ENCODE peak calls at places on chromosomes 4 and X, in ten cellular contexts. D is aorta; L is head of caudate nucleus; J is non-pigmented ciliary epithelial cell; M is HCT116; W is NCI-H2171 treated with DMSO at 0.1 percent for 48 hours; C is GM23248; Q is ACHN; A is anterior cingulate cortex; F is stimulated activated CD4-positive, alpha-beta T cell treated with anti-CD3 and anti-CD28 coated beads, Interleukin-15, amount 100 ng/mL, for 1 hour. G is an unnamed sample.
A peak's percentile ranks its signal among the peaks of the same experiment; 100 is the strongest.

GRCh38 chr4:41144812-41145211 is 69.5 kb downstream of the APBB2 start:
- DNase-seq in D (no peak), A (no peak), M (no peak), W (no peak), F (no peak), L (no peak), Q (no peak), J (no peak), C (peak; percentile 12), G (peak; percentile 53)

GRCh38 chr4:4642201-4643025 is 100.6 kb upstream of the STX18 start:
- DNase-seq in W (no peak), Q (no peak), F (no peak), L (no peak), M (no peak), D (no peak), A (no peak), C (no peak), J (no peak), G (no peak)

GRCh38 chrX:40099046-40099968 is 1.5 kb upstream of the BCOR start:
- DNase-seq in L (peak; percentile 45), C (peak; percentile 59), Q (peak; percentile 41), J (no peak), F (peak; percentile 28), D (peak; percentile 70), M (no peak), W (peak; percentile 48), A (no peak), G (peak; percentile 48)

GRCh38 chrX:153609917-153610833 is 11.2 kb upstream of the CCNQ start:
- DNase-seq in J (peak; percentile 9), A (peak; percentile 47), F (peak; percentile 56), M (peak; percentile 28), L (peak; percentile 84), W (peak; percentile 38), Q (peak; percentile 43), D (peak; percentile 83), C (peak; percentile 80), G (peak; percentile 66)

GRCh38 chr4:123024710-123025109 is 102.3 kb upstream of the NUDT6 start:
- DNase-seq in M (no peak), C (no peak), J (no peak), D (no peak), L (no peak), F (no peak), Q (no peak), A (no peak), W (no peak), G (no peak)

GRCh38 chr4:87419578-87420249 is 2.7 kb upstream of the NUDT9 start:
- DNase-seq in F (no peak), J (no peak), W (no peak), D (no peak), A (no peak), M (no peak), C (no peak), L (no peak), Q (no peak), G (peak; percentile 20)

GRCh38 chrX:25976683-25977310 is 161.3 kb upstream of the MAGEB18 start:
- DNase-seq in J (no peak), L (no peak), M (no peak), C (no peak), W (no peak), Q (no peak), A (no peak), D (no peak), F (no peak), G (no peak)

GRCh38 chr4:169282429-169283113 is 11.8 kb upstream of the SH3RF1 start:
- DNase-seq in W (no peak), A (no peak), M (no peak), J (no peak), L (no peak), D (no peak), Q (no peak), F (no peak), C (peak; percentile 74), G (peak; percentile 60)

GRCh38 chr4:55758570-55758969 is 61.0 kb upstream of the EXOC1L start:
- DNase-seq in W (peak; percentile 88), J (no peak), L (no peak), C (peak; percentile 3), A (no peak), Q (no peak), D (no peak), M (no peak), F (no peak), G (peak; percentile 59)

GRCh38 chr4:85879518-85879917 is 404.6 kb downstream of the ARHGAP24 start:
- DNase-seq in D (no peak), L (no peak), A (no peak), Q (no peak), F (no peak), M (no peak), C (no peak), J (no peak), W (no peak), G (no peak)

GRCh38 chrX:16187024-16187698 is 19.9 kb downstream of the MAGEB17 start:
- DNase-seq in Q (no peak), A (no peak), L (no peak), M (no peak), W (no peak), C (no peak), D (no peak), J (no peak), F (no peak), G (peak; percentile 9)

GRCh38 chr4:162116085-162116784 is 47.6 kb downstream of the FSTL5 start:
- DNase-seq in Q (no peak), L (no peak), J (no peak), M (no peak), F (no peak), W (no peak), C (no peak), D (no peak), A (no peak), G (no peak)

GRCh38 chrX:100615015-100615414 is 21.6 kb downstream of the TSPAN6 start:
- DNase-seq in J (peak; percentile 35), F (no peak), M (peak; percentile 22), Q (peak; percentile 66), D (no peak), C (peak; percentile 70), A (no peak), W (peak; percentile 64), L (peak; percentile 0), G (peak; percentile 72)

GRCh38 chrX:5306654-5307121 is 922.0 kb downstream of the NLGN4X start:
- DNase-seq in Q (no peak), A (no peak), L (no peak), C (no peak), W (no peak), M (no peak), D (no peak), F (no peak), J (no peak), G (no peak)

GRCh38 chr4:152853293-152853692 is 73.5 kb downstream of the ARFIP1 start:
- DNase-seq in L (no peak), Q (no peak), A (no peak), J (no peak), F (no peak), D (no peak), C (no peak), W (no peak), M (no peak), G (no peak)

GRCh38 chr4:112759313-112759712 is 122.4 kb downstream of the LARP7 start:
- DNase-seq in C (no peak), W (no peak), D (no peak), J (no peak), L (no peak), M (no peak), Q (no peak), A (no peak), F (no peak), G (no peak)

GRCh38 chr4:144894525-144894924 is 203.5 kb downstream of the ANAPC10 start:
- DNase-seq in C (peak; percentile 61), D (peak; percentile 71), F (no peak), A (no peak), L (no peak), W (no peak), Q (no peak), J (peak; percentile 15), M (peak; percentile 46), G (peak; percentile 87)

GRCh38 chrX:141760761-141761160 is 62.2 kb upstream of the SPANXD start:
- DNase-seq in A (no peak), F (no peak), J (peak; percentile 19), L (no peak), C (no peak), D (no peak), Q (peak; percentile 19), M (no peak), W (no peak), G (peak; percentile 88)

GRCh38 chrX:119870626-119871131 is 854 bp downstream of the RNF113A start:
- DNase-seq in A (no peak), L (peak; percentile 20), Q (peak; percentile 5), C (peak; percentile 56), M (no peak), J (no peak), F (no peak), D (no peak), W (peak; percentile 50), G (peak; percentile 55)

GRCh38 chr4:158535130-158535614 is 13.5 kb downstream of the RXFP1 start:
- DNase-seq in D (no peak), W (no peak), C (peak; percentile 89), F (no peak), A (no peak), M (peak; percentile 4), Q (peak; percentile 33), J (peak; percentile 37), L (no peak), G (peak; percentile 95)

GRCh38 chr4:65668201-65669007 is 1.9 kb downstream of the EPHA5 start:
- DNase-seq in M (no peak), J (no peak), L (peak; percentile 46), F (no peak), D (peak; percentile 30), C (peak; percentile 33), W (peak; percentile 33), A (peak; percentile 16), Q (no peak), G (peak; percentile 84)

GRCh38 chr4:132218406-132218805 is 930.7 kb upstream of the PCDH10 start:
- DNase-seq in Q (peak; percentile 6), A (no peak), W (no peak), L (no peak), J (no peak), F (no peak), C (no peak), D (no peak), M (no peak), G (no peak)

GRCh38 chr4:85642356-85643100 is 167.6 kb downstream of the ARHGAP24 start:
- DNase-seq in F (no peak), Q (no peak), W (no peak), D (no peak), L (no peak), C (no peak), M (no peak), J (no peak), A (no peak), G (no peak)

GRCh38 chr4:80197601-80198444 is 520 bp downstream of the PRDM8 start:
- DNase-seq in Q (peak; percentile 40), A (no peak), D (no peak), F (no peak), C (peak; percentile 74), J (no peak), L (peak; percentile 62), M (no peak), W (peak; percentile 43), G (peak; percentile 31)

GRCh38 chrX:109448539-109448938 is 33.3 kb downstream of the GUCY2F start:
- DNase-seq in W (no peak), Q (no peak), F (no peak), L (peak; percentile 3), D (no peak), A (peak; percentile 0), J (no peak), M (no peak), C (peak; percentile 0), G (peak; percentile 58)

GRCh38 chrX:150761819-150762216 is 68.6 kb downstream of the MTMR1 start:
- DNase-seq in J (no peak), C (no peak), A (no peak), F (no peak), D (no peak), M (no peak), W (no peak), L (no peak), Q (no peak), G (no peak)

GRCh38 chrX:29518100-29518499 is 697.3 kb upstream of the MAGEB2 start:
- DNase-seq in W (no peak), J (no peak), M (no peak), F (no peak), Q (no peak), L (no peak), C (no peak), A (no peak), D (no peak), G (no peak)

GRCh38 chr4:22339491-22339890 is 176.4 kb downstream of the ADGRA3 start:
- DNase-seq in M (no peak), D (no peak), J (no peak), A (no peak), W (no peak), F (no peak), C (no peak), Q (no peak), L (peak; percentile 19), G (no peak)

G was measured in M059J.